ENCODE peak calls at places on chromosomes 6 and 20, in ten cellular contexts. E is osteoblast; W is CD4-positive, alpha-beta T cell; K is HepG2; J is nephron progenitor cell; X is breast epithelium; I is Calu3; T is GM12865; V is fibroblast of lung; G is WERI-Rb-1. Q is an unnamed sample.

GRCh38 chr6:132058975-132059374 is 107.8 kb upstream of the CCN2 start:
- DNase-seq in E (peak), W (no peak), K (no peak), J (no peak), X (no peak), I (no peak), T (no peak), V (no peak), G (no peak), Q (no peak)

GRCh38 chr6:15987569-15987968 is 141.3 kb upstream of the MYLIP start:
- DNase-seq in E (no peak), W (no peak), K (no peak), J (no peak), X (no peak), I (no peak), T (no peak), V (peak), G (no peak), Q (no peak)

GRCh38 chr6:91167846-91168245 is 581.0 kb upstream of the MAP3K7 start:
- DNase-seq in E (peak), W (no peak), K (peak), J (no peak), X (no peak), I (peak), T (no peak), V (no peak), G (no peak), Q (no peak)

GRCh38 chr20:48329216-48329615 is 498.6 kb downstream of the PREX1 start:
- DNase-seq in E (no peak), W (no peak), K (no peak), J (no peak), X (no peak), I (no peak), T (no peak), V (no peak), G (no peak), Q (no peak)

GRCh38 chr6:44041461-44042260 is 85.6 kb downstream of the MRPL14 start:
- DNase-seq in E (peak), W (no peak), K (no peak), J (no peak), X (no peak), I (peak), T (no peak), V (peak), G (no peak), Q (no peak)

GRCh38 chr6:144373195-144373594 is 88.1 kb downstream of the UTRN start:
- DNase-seq in E (no peak), W (no peak), K (no peak), J (no peak), X (no peak), I (no peak), T (no peak), V (no peak), G (no peak), Q (no peak)

GRCh38 chr6:18110160-18110559 is 12.3 kb downstream of the NHLRC1 start:
- DNase-seq in E (no peak), W (no peak), K (no peak), J (no peak), X (no peak), I (no peak), T (no peak), V (no peak), G (no peak), Q (no peak)

GRCh38 chr20:10713161-10713560 is 39.4 kb upstream of the JAG1 start:
- DNase-seq in E (no peak), W (no peak), K (no peak), J (no peak), X (no peak), I (no peak), T (no peak), V (peak), G (no peak), Q (no peak)

GRCh38 chr6:97422171-97422570 is 139.2 kb upstream of the MMS22L start:
- DNase-seq in E (no peak), W (no peak), K (no peak), J (no peak), X (no peak), I (no peak), T (no peak), V (no peak), G (no peak), Q (no peak)

GRCh38 chr6:1068068-1068467 is 243.8 kb upstream of the FOXQ1 start:
- DNase-seq in E (no peak), W (no peak), K (peak), J (no peak), X (no peak), I (no peak), T (no peak), V (peak), G (no peak), Q (no peak)

GRCh38 chr20:46209930-46210671 is 92.0 kb downstream of the CD40 start:
- DNase-seq in E (peak), W (no peak), K (no peak), J (no peak), X (no peak), I (no peak), T (no peak), V (no peak), G (no peak), Q (no peak)

GRCh38 chr6:152695317-152696043 is 2.2 kb upstream of the MYCT1 start:
- DNase-seq in E (no peak), W (no peak), K (no peak), J (no peak), X (no peak), I (no peak), T (no peak), V (no peak), G (no peak), Q (no peak)

GRCh38 chr6:156791261-156791850 is 14.2 kb downstream of the ARID1B start:
- DNase-seq in E (no peak), W (no peak), K (peak), J (no peak), X (no peak), I (no peak), T (peak), V (peak), G (peak), Q (no peak)

GRCh38 chr6:130307752-130308361 is 58.0 kb upstream of the TMEM200A start:
- DNase-seq in E (no peak), W (no peak), K (peak), J (no peak), X (no peak), I (no peak), T (no peak), V (peak), G (no peak), Q (no peak)

DNA sequence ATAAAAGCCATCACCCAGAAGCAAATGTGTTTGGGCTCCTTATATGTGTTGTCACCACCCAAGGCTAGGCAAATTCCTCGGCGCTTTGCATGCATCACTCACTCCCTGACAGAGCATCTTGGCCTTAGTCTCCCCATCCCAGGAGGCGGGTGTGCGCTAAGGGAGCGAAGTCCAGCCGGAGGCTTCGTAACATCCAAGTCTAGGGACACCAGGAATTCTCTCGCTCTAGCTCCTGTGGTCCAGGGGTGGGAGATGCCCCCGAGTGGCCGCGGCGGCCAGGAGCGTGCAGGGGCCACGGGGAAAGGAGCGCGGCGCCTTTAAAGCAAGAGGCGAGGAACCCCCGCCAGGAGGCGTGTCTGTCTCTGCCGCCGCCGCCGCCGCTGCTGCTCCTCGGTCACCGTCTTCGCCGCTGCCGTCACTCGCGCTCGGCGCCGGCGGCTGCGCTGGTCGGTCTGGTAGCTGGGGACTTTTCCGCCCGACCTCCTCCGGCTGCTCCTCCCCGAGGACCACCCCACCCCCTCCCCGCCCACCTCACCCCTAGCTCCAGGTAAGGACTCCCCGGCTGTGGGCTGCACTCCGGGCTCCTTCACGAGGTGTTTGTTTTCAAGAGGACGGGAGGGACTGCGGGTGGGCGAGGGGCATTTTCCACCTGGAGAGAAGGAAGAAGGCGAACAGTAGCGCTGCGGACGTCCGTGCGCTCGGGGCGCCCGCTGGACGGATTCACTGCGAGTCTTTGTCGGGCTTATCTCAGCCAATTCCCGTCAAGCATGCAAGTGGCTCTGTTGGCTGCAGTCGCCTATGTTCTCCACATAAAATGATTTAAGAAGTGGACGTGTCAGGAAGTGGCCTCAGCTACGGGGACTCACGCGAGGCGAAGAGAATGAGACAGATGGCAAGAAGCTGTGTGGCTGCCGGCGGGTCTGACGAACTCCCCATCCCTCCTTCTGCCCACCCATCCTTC is at the start of gene GRIK2:
- DNase-seq in E (peak), W (no peak), K (no peak), J (peak), X (no peak), I (peak), T (peak), V (peak), G (peak), Q (peak)
- TF ChIP-seq CTCF in E (peak), W (no peak), K (peak), J (peak), X (no peak), I (peak), T (no peak), V (peak), G (peak), Q (peak)

GRCh38 chr6:69732640-69733039 is 64.2 kb downstream of the LMBRD1 start:
- DNase-seq in E (peak), W (no peak), K (no peak), J (no peak), X (no peak), I (no peak), T (peak), V (no peak), G (no peak), Q (no peak)

GRCh38 chr6:69735029-69735428 is 61.8 kb downstream of the LMBRD1 start:
- DNase-seq in E (no peak), W (no peak), K (no peak), J (peak), X (no peak), I (no peak), T (no peak), V (peak), G (no peak), Q (no peak)

GRCh38 chr6:69732045-69732444 is 64.8 kb downstream of the LMBRD1 start:
- DNase-seq in E (no peak), W (no peak), K (no peak), J (no peak), X (no peak), I (no peak), T (no peak), V (no peak), G (no peak), Q (no peak)

GRCh38 chr6:69729870-69730449 is 66.8 kb downstream of the LMBRD1 start:
- DNase-seq in E (no peak), W (no peak), K (no peak), J (no peak), X (no peak), I (no peak), T (no peak), V (no peak), G (no peak), Q (no peak)
- TF ChIP-seq CTCF in E (peak), W (peak), K (no peak), J (peak), X (no peak), I (no peak), T (no peak), V (no peak), G (no peak), Q (peak)

GRCh38 chr20:63497138-63497945 is 1.5 kb downstream of the EEF1A2 start:
- DNase-seq in E (peak), W (no peak), K (no peak), J (no peak), X (no peak), I (no peak), T (no peak), V (no peak), G (no peak), Q (no peak)

GRCh38 chr20:63500151-63500901 is 1.4 kb upstream of the EEF1A2 start:
- DNase-seq in E (peak), W (no peak), K (no peak), J (no peak), X (no peak), I (no peak), T (no peak), V (no peak), G (no peak), Q (no peak)

GRCh38 chr20:63497946-63498935 is 642 bp downstream of the EEF1A2 start:
- DNase-seq in E (peak), W (no peak), K (no peak), J (no peak), X (no peak), I (peak), T (no peak), V (peak), G (peak), Q (no peak)

GRCh38 chr20:63499333-63499969 is 568 bp upstream of the EEF1A2 start:
- DNase-seq in E (peak), W (no peak), K (no peak), J (no peak), X (no peak), I (peak), T (no peak), V (no peak), G (no peak), Q (no peak)

GRCh38 chr20:63498950-63499332 is at the start of gene EEF1A2:
- DNase-seq in E (peak), W (no peak), K (no peak), J (peak), X (no peak), I (peak), T (no peak), V (no peak), G (peak), Q (no peak)
- TF ChIP-seq CTCF in E (no peak), W (no peak), K (peak), J (no peak), X (no peak), I (peak), T (no peak), V (no peak), G (peak), Q (no peak)

DNA sequence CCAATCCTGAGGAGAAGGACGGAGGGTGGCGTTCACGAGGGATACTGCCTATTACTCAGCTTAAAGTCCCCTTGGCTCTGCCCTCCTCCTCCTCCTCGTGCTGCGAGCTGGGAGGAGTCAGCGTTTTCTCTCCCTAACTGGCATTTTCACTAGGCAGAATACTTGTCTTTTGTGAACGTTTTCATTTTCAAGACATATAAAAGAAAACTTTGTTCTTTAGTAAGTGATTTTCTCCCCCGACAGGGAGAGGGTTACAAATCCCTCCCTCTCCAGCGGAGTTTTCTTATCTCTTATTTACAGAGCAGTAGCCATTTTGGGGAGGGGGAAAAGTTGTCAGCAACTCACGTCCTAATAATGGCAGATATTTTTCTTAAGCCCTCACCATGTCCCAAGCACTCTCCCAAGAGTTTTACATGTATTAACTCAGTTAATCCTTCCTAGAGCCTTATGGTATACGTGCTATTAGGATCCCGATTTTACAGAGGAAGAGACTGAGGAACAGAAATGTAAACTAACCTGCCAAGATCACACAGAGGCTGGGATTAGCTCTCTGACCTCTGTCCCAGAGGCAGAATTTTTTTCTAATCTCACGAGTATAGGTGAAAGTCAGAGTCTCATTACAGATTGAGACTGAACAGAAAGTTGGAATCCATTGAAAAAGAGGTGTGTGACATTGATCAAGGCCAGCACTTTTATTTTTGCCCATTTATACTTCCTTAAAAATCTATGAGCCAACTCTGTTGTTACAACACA is 30.0 kb upstream of the ZNF217 start:
- DNase-seq in E (peak), W (no peak), K (peak), J (peak), X (peak), I (peak), T (peak), V (peak), G (peak), Q (peak)
- TF ChIP-seq CTCF in E (no peak), W (no peak), K (peak), J (no peak), X (no peak), I (no peak), T (no peak), V (no peak), G (no peak), Q (no peak)

GRCh38 chr6:111580826-111581505 is 24.7 kb downstream of the TRAF3IP2 start:
- DNase-seq in E (no peak), W (no peak), K (no peak), J (no peak), X (no peak), I (no peak), T (no peak), V (no peak), G (no peak), Q (no peak)
- TF ChIP-seq CTCF in E (no peak), W (no peak), K (peak), J (no peak), X (no peak), I (no peak), T (no peak), V (no peak), G (peak), Q (no peak)

DNA sequence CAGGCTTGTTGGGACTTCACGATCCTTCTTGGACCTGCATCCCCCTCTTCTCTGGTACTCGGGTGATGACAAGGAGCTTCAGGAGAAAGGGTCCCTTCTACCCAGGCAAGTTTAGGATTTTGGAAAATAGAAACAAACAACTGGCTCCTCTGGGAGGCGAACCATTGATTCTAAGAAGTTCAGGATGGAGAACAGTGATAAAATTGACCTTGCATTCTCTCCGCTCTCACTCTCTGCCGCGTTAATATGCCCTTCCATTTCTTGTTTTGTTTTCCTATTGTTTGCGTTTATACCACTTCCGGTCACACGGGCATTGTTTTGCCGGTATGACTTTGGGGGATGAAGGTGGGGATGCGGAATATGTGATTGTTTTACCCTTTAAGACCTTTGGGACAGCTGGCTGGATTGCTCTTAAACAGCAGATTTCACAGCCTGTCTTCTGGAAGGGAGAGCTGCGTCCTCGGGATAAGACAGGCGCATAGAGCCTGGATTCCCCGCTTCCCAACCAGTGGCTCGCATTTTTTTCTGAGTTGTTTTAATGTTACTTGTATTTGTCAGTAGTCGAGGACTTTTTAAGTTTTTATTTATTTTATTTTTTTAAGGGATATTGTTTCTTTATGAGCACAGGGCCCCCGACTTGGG is 144.3 kb upstream of the ZNF184 start:
- DNase-seq in E (no peak), W (no peak), K (no peak), J (peak), X (no peak), I (no peak), T (peak), V (peak), G (no peak), Q (no peak)
- TF ChIP-seq CTCF in E (no peak), W (no peak), K (no peak), J (no peak), X (no peak), I (no peak), T (no peak), V (no peak), G (no peak), Q (no peak)

DNA sequence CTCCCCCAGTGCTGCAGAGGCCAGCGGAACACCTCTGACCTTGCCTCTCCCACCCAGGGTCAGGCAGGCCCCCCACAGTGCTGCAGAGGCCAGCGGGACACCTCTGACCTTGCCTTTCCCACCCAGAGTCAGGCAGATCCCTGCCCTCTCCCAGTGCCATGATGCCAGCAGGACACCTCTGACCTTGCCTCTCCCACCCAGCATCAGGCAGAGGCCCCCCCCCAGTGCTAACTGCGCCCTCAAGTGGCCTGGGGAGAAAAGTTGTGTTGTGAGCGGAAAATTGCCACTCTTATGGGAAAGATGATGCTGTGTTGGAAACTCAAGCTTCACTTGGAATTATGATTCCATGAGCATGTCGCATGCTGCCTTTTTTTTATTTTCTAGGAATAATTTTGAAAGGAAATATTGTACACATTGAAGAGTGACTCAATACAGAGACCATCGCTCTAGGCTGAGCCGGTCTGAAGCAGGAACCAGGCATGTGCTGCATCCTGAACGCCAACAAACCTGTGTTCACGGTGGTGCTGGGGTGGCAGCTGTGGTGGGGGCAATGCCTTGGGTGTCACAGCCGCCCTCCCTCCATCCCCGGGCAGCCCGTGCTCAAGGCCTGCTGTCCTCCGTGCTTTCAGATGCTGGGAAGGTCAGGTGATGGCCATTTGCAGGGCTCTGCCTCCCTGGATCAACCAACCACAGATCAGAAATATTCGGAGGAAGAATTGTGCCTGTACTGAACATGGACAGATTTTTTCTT is 98.6 kb downstream of the CDH4 start:
- DNase-seq in E (peak), W (no peak), K (no peak), J (peak), X (no peak), I (no peak), T (no peak), V (no peak), G (no peak), Q (no peak)
- TF ChIP-seq CTCF in E (no peak), W (no peak), K (peak), J (peak), X (no peak), I (no peak), T (no peak), V (no peak), G (no peak), Q (no peak)

DNA sequence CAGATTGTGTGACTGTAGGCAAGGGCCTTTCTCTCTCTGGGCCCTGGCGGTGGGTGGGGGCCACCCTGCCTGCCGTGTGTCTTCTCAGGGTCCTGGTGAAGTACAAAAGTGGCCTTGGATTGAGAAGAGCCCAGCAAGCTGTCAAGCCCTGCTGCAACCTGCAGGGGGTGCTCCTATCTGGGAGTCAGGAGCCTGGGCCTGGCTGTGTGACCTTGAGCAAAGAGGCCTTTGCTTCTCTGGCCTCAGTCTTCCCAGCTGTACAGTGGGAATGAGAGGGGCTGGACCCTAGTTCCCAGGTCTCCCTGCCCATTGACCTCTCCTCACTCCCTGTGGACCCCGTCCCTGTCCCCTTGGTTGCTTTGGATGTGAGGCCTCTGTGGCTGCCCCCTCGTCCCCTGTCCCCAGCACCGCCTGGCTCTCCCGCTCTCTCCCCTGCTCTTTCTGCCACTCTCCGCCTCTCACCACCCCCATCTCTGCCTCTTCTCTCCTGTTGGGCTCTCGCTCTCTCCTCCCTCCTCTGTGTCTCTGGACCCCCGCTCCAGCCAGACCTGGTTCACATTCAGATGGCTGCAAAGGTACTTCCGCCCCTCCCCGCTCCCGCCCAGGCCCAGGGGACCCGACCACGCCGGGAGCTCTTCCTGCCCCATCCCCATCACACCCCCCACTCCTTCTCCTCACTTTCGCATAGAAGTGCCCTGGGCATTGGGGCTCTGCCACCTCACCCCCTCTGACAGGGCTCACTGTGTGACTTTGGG is 46.7 kb downstream of the SRC start:
- DNase-seq in E (peak), W (no peak), K (peak), J (no peak), X (no peak), I (no peak), T (peak), V (no peak), G (peak), Q (no peak)
- TF ChIP-seq CTCF in E (peak), W (no peak), K (peak), J (no peak), X (no peak), I (peak), T (peak), V (peak), G (peak), Q (peak)